ENCODE peak calls at places on chromosomes 5 and 9, in four cellular contexts. H, I, S and E are unnamed samples.

GRCh38 chr5:178385472-178385853 is 152.9 kb upstream of the PHYKPL start:
- DNase-seq in H (no peak), I (no peak), S (no peak), E (no peak)

GRCh38 chr5:177365845-177366527 is 8.3 kb downstream of the RGS14 start:
- DNase-seq in H (no peak), I (no peak), S (no peak), E (no peak)

GRCh38 chr5:165829504-165829903 is 2324.1 kb downstream of the MAT2B start:
- DNase-seq in H (no peak), I (no peak), S (no peak), E (no peak)

GRCh38 chr9:134597957-134598883 is 43.4 kb upstream of the COL5A1 start:
- DNase-seq in H (no peak), I (no peak), S (no peak), E (no peak)

GRCh38 chr9:5264219-5264595 is 33.0 kb downstream of the INSL4 start:
- DNase-seq in H (no peak), I (no peak), S (no peak), E (no peak)

GRCh38 chr5:43967165-43967564 is 364.2 kb downstream of the NNT start:
- DNase-seq in H (no peak), I (no peak), S (no peak), E (no peak)

GRCh38 chr9:136846376-136847064 is 2.7 kb upstream of the PHPT1 start:
- DNase-seq in H (no peak), I (no peak), S (no peak), E (no peak)

GRCh38 chr5:180484813-180485212 is 9.4 kb upstream of the CNOT6 start:
- DNase-seq in H (no peak), I (no peak), S (no peak), E (no peak)

GRCh38 chr5:178094345-178094744 is 19.0 kb upstream of the N4BP3 start:
- DNase-seq in H (no peak), I (no peak), S (no peak), E (no peak)

GRCh38 chr5:146523698-146524097 is 7.7 kb upstream of the GPR151 start:
- DNase-seq in H (no peak), I (no peak), S (no peak), E (no peak)

GRCh38 chr9:24657387-24657786 is 111.7 kb upstream of the IZUMO3 start:
- DNase-seq in H (no peak), I (no peak), S (no peak), E (no peak)

GRCh38 chr9:84136119-84136868 is 155.7 kb downstream of the RMI1 start:
- DNase-seq in H (no peak), I (no peak), S (peak; percentile 50), E (no peak)

GRCh38 chr9:18996191-18996590 is 36.8 kb downstream of the SAXO1 start:
- DNase-seq in H (no peak), I (no peak), S (no peak), E (no peak)